ENCODE peak calls at places on chromosomes 1 and 21, in seven cellular contexts. S, J, M, Z, F, G and C are unnamed samples.

GRCh38 chr1:21929951-21930615 is 7.0 kb downstream of the HSPG2 start:
- DNase-seq in F (no peak), M (no peak), S (no peak), G (no peak), Z (no peak), J (no peak), C (no peak)

GRCh38 chr1:86247553-86248279 is 91.1 kb upstream of the COL24A1 start:
- DNase-seq in G (no peak), S (no peak), Z (no peak), J (no peak), M (no peak), F (no peak), C (no peak)

GRCh38 chr1:22547186-22547817 is 16.0 kb upstream of the EPHA8 start:
- DNase-seq in F (no peak), Z (no peak), M (no peak), J (no peak), G (no peak), S (no peak), C (no peak)

GRCh38 chr1:99956755-99957154 is 13.0 kb upstream of the SLC35A3 start:
- DNase-seq in G (peak), J (no peak), S (no peak), F (no peak), M (no peak), Z (no peak), C (no peak)

GRCh38 chr1:54894271-54894670 is 7.3 kb upstream of the DHCR24 start:
- DNase-seq in F (no peak), Z (no peak), G (no peak), M (no peak), S (no peak), J (no peak), C (no peak)

GRCh38 chr1:240282061-240282830 is 190.6 kb downstream of the FMN2 start:
- DNase-seq in S (no peak), Z (no peak), J (no peak), M (no peak), G (no peak), F (no peak), C (no peak)

GRCh38 chr1:40658895-40659648 is 6.4 kb downstream of the RIMS3 start:
- DNase-seq in Z (no peak), G (no peak), F (no peak), J (peak), S (no peak), M (no peak), C (no peak)

GRCh38 chr1:231188072-231188471 is 26.2 kb downstream of the TRIM67 start:
- DNase-seq in J (no peak), G (no peak), Z (no peak), S (no peak), F (no peak), M (no peak), C (no peak)

GRCh38 chr21:27681038-27681437 is 714.1 kb upstream of the ADAMTS5 start:
- DNase-seq in J (no peak), F (no peak), G (no peak), S (no peak), M (no peak), Z (no peak), C (no peak)

GRCh38 chr1:27664291-27664690 is 7.7 kb downstream of the IFI6 start:
- DNase-seq in Z (no peak), M (no peak), G (no peak), J (no peak), S (no peak), F (no peak), C (no peak)

GRCh38 chr21:37072239-37072987 is 458 bp downstream of the PIGP start:
- DNase-seq in J (no peak), G (no peak), Z (no peak), F (no peak), S (no peak), M (no peak), C (no peak)

GRCh38 chr21:36175771-36176565 is 19.3 kb downstream of the DOP1B start:
- DNase-seq in S (no peak), M (no peak), J (no peak), G (no peak), Z (no peak), F (no peak), C (no peak)

GRCh38 chr1:235102993-235103411 is 25.6 kb downstream of the TOMM20 start:
- DNase-seq in Z (no peak), S (no peak), F (no peak), G (no peak), M (no peak), J (no peak), C (no peak)

GRCh38 chr1:205375816-205376545 is 19.3 kb upstream of the KLHDC8A start:
- DNase-seq in M (peak), G (peak), J (no peak), Z (no peak), F (no peak), S (no peak), C (no peak)

GRCh38 chr1:18426580-18426979 is 54.1 kb upstream of the KLHDC7A start:
- DNase-seq in G (no peak), F (no peak), Z (no peak), J (no peak), S (no peak), M (no peak), C (no peak)

GRCh38 chr1:66452982-66453381 is 81.0 kb upstream of the SGIP1 start:
- DNase-seq in J (no peak), Z (no peak), M (no peak), S (no peak), G (no peak), F (no peak), C (no peak)

GRCh38 chr1:43285269-43285986 is at the start of gene C1orf210:
- DNase-seq in F (no peak), S (no peak), J (peak), M (peak), G (peak), Z (no peak), C (peak)

GRCh38 chr1:118158918-118159317 is 26.1 kb downstream of the SPAG17 start:
- DNase-seq in Z (no peak), G (no peak), S (no peak), F (no peak), M (no peak), J (no peak), C (no peak)

GRCh38 chr1:160460214-160460642 is 59.9 kb downstream of the VANGL2 start:
- DNase-seq in Z (peak), S (no peak), G (no peak), M (no peak), F (no peak), J (no peak), C (no peak)

GRCh38 chr1:153353226-153353947 is 4.3 kb upstream of the S100A9 start:
- DNase-seq in Z (no peak), G (peak), S (no peak), F (peak), J (peak), M (peak), C (no peak)

GRCh38 chr1:28144203-28145135 is 32.0 kb downstream of the PTAFR start:
- DNase-seq in M (no peak), S (no peak), G (peak), Z (peak), J (peak), F (no peak), C (no peak)

GRCh38 chr1:162987866-162988265 is 81.3 kb upstream of the RGS4 start:
- DNase-seq in M (peak), F (no peak), Z (no peak), S (peak), G (no peak), J (no peak), C (no peak)

GRCh38 chr1:67563684-67564083 is 121.3 kb upstream of the GADD45A start:
- DNase-seq in J (no peak), G (no peak), Z (no peak), F (no peak), M (no peak), S (no peak), C (no peak)

GRCh38 chr1:24895511-24895910 is 34.6 kb downstream of the RUNX3 start:
- DNase-seq in M (no peak), F (no peak), S (no peak), J (no peak), Z (no peak), G (no peak), C (no peak)

GRCh38 chr21:33945652-33946270 is 30.2 kb upstream of the ATP5PO start:
- DNase-seq in Z (no peak), F (no peak), J (no peak), M (no peak), S (no peak), G (no peak), C (no peak)

GRCh38 chr1:36365310-36365895 is 20.3 kb downstream of the STK40 start:
- DNase-seq in F (no peak), J (no peak), S (no peak), Z (no peak), M (no peak), G (no peak), C (no peak)

GRCh38 chr21:46325073-46325912 is 1.3 kb downstream of the PCNT start:
- DNase-seq in S (no peak), Z (no peak), M (peak), J (peak), G (peak), F (peak), C (peak)

GRCh38 chr1:228343211-228343661 is 63.4 kb downstream of the TRIM11 start:
- DNase-seq in G (no peak), F (no peak), S (no peak), J (no peak), Z (no peak), M (no peak), C (peak)

GRCh38 chr1:208047975-208048374 is 137.1 kb upstream of the CD34 start:
- DNase-seq in Z (no peak), G (no peak), S (no peak), M (no peak), J (no peak), F (no peak), C (no peak)

GRCh38 chr1:223756002-223756775 is 43.9 kb downstream of the CAPN2 start:
- DNase-seq in Z (no peak), F (no peak), M (no peak), J (no peak), S (no peak), G (no peak), C (no peak)

GRCh38 chr1:219020386-219020785 is 153.3 kb upstream of the LYPLAL1 start:
- DNase-seq in M (no peak), S (no peak), Z (no peak), F (no peak), J (no peak), G (no peak), C (no peak)
- TF ChIP-seq SIN3A in M (no peak), S (no peak), Z (no peak), F (no peak), J (no peak), G (no peak), C (no peak)

DNA sequence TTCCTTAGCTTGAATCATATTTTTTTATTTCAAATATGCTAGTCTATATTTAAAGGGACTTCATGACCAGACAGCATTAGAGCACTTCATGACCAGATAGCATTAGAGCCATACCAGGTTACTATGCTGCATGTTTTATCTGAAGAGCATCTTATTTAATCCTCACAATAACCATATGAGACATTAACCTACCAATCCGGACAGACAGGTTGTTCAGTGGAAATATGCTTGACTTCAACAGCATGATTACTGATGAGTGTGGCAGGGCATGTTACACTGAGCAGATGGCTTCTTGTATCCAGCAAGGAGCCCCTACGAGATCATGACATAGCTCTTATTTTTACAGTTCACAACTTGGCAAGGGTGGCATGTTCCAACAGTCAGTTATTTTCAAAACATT is 85.0 kb upstream of the KCTD3 start:
- DNase-seq in G (no peak), M (no peak), Z (no peak), J (no peak), S (no peak), F (no peak), C (no peak)
- TF ChIP-seq SIN3A in G (no peak), M (no peak), Z (no peak), J (no peak), S (no peak), F (no peak), C (no peak)

GRCh38 chr1:154663656-154664055 is 55.7 kb upstream of the ADAR start:
- DNase-seq in S (no peak), F (peak), G (no peak), Z (no peak), M (no peak), J (no peak), C (no peak)

GRCh38 chr1:154659823-154660592 is 52.0 kb upstream of the ADAR start:
- DNase-seq in S (no peak), M (no peak), J (no peak), G (no peak), F (no peak), Z (no peak), C (no peak)

GRCh38 chr1:154664331-154664730 is 56.3 kb upstream of the ADAR start:
- DNase-seq in M (no peak), G (no peak), S (no peak), J (no peak), F (no peak), Z (no peak), C (no peak)

GRCh38 chr1:154657547-154657946 is 49.6 kb upstream of the ADAR start:
- DNase-seq in G (no peak), Z (no peak), J (no peak), M (no peak), F (no peak), S (no peak), C (no peak)

DNA sequence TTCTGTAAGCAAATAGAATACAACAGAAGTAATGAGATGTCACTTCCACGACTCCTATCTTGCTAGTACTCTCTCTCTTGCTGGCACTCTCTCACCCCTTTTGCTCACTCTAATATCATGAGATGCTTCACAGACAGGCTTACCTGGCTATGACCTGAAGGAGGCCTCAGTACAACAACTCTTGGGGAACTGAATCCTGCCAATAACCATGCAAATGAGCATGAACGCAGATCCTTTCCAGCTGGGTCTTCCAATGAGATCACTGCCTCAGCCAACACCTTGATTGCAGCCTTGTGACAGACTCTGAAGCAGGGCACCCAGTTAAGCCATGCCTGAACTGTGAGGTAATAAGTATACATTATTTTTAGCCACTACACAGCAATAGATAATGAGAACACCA is 53.1 kb upstream of the ADAR start:
- DNase-seq in J (no peak), G (no peak), F (no peak), Z (no peak), S (no peak), M (no peak), C (no peak)
- TF ChIP-seq SIN3A in J (no peak), G (no peak), F (no peak), Z (no peak), S (no peak), M (no peak), C (no peak)

GRCh38 chr1:186102559-186103148 is 272.4 kb downstream of the TPR start:
- DNase-seq in M (no peak), Z (no peak), G (no peak), F (no peak), S (no peak), J (no peak), C (no peak)
- TF ChIP-seq SIN3A in M (no peak), Z (no peak), G (no peak), F (no peak), S (no peak), J (no peak), C (no peak)

DNA sequence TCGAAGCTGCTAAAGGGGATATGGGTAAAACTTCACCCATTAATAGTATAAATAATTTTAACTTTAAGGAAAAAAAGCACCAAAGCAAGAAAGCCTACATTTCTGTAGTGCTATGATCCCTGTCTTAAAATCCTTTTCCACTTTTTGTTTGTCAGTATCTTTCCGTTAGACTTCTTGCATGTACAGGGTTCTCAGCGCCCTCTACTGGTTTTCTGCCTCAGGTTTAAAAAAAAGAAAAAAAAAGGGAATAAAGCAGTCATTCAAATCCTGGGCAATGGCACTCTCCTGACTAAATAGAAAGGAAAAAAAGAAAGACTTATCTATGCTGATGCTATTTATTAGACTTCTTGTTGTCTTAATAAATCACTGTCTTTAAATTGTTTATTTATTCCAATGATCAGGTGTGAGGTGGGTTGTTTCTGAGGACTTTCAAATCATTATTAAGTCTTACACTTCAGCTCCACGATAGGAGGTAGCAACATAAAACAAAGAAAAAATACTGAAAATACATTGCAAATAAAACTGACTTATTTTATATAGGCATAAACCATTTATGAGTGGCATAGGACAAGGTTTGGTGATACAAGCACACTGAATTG is 475.4 kb upstream of the NR5A2 start:
- DNase-seq in G (peak), S (peak), J (peak), Z (no peak), M (peak), F (peak), C (peak)
- TF ChIP-seq SIN3A in G (no peak), S (no peak), J (no peak), Z (no peak), M (no peak), F (no peak), C (no peak)

DNA sequence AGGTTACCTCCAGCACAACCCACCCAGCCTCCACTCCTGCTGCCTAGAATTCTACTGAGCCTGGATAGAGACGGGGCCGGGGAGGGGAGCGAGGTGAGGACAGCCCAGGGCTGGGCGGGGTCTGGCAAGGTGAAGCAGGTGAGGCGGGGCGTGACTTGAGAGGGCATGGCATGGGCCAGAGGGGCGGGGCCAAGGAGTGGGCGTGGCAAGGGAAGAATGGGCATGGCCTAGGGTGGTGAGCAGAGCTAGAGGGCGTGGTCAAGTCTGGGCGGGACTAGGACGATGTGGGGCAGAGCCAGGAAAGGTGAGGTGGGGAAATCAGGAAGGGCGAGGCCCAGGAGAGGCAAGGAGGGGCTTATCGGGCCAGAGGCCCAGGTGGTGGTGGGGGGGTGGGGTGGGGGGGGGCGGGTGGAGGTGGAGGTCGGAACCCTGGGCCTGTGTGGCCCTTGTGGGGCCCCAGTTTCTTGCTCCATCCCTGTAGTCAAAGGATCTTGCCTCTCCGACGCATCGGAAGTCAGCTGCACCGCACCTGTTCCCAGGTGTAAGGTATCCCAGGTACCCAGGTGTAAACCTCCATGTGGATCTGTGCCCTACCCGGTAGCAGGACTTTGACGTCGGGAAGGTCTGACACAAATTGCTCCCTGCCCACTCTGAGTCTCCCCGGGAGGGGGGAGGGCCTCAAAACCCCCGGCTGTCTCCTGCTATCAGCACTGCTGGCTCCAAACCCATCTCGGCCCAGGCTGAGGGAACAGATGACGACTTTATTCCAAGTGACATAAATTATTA is 32.8 kb upstream of the UTS2 start:
- DNase-seq in G (no peak), Z (no peak), M (peak), S (no peak), F (no peak), J (peak), C (peak)
- TF ChIP-seq SIN3A in G (no peak), Z (no peak), M (no peak), S (no peak), F (no peak), J (no peak), C (no peak)

GRCh38 chr1:215891266-215891665 is 324.2 kb downstream of the KCTD3 start:
- DNase-seq in G (no peak), J (no peak), M (no peak), S (no peak), Z (no peak), F (no peak), C (no peak)

GRCh38 chr1:215887618-215888017 is 320.5 kb downstream of the KCTD3 start:
- DNase-seq in S (no peak), F (no peak), G (no peak), M (no peak), J (no peak), Z (no peak), C (no peak)

GRCh38 chr1:215888159-215888558 is 321.1 kb downstream of the KCTD3 start:
- DNase-seq in M (no peak), G (no peak), F (no peak), J (no peak), S (no peak), Z (no peak), C (no peak)

GRCh38 chr1:215891673-215892072 is 324.6 kb downstream of the KCTD3 start:
- DNase-seq in S (no peak), G (no peak), Z (no peak), J (no peak), M (no peak), F (no peak), C (no peak)

DNA sequence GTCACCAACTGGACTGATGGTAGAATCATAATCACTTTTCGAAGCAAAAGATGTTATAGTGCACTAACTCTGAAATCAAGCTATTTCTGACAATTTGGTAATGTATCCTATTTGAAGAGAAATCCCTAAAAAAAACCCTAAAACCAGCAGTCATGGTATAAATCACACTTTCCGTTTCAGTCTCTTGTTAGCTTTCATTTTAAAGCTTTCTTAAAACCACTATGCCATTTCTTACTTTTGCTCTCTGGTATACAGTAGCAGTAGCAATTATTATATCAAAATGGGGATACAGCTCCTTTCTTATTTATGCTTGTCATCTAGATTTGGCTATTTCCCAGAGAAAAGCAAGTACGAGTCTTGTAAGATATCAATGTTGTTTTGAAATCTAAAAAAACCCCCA is 323.3 kb downstream of the KCTD3 start:
- DNase-seq in J (no peak), G (no peak), Z (no peak), M (no peak), F (no peak), S (no peak), C (no peak)
- TF ChIP-seq SIN3A in J (no peak), G (no peak), Z (no peak), M (no peak), F (no peak), S (no peak), C (no peak)